ENCODE peak calls at places on chromosomes 11 and 22, in four cellular contexts. One of them, this sample, is unnamed.

GRCh38 chr11:68324241-68324640 is 11.8 kb downstream of the LRP5 start:
- DNase-seq in neural progenitor cell: no peak
- DNase-seq in cardiac muscle cell: no peak
- DNase-seq in adrenal gland: no peak
- DNase-seq in this sample: no peak

GRCh38 chr11:19642759-19643158 is 69.9 kb upstream of the NAV2 start:
- DNase-seq in cardiac muscle cell: no peak
- DNase-seq in adrenal gland: no peak
- DNase-seq in neural progenitor cell: no peak
- DNase-seq in this sample: no peak

GRCh38 chr11:130247289-130247688 is 67.4 kb downstream of the ZBTB44 start:
- DNase-seq in adrenal gland: no peak
- DNase-seq in cardiac muscle cell: no peak
- DNase-seq in neural progenitor cell: no peak
- DNase-seq in this sample: no peak

GRCh38 chr11:59918987-59919589 is 19.1 kb upstream of the OOSP1 start:
- DNase-seq in cardiac muscle cell: peak; percentile 39
- DNase-seq in neural progenitor cell: peak; percentile 33
- DNase-seq in adrenal gland: peak; percentile 22
- DNase-seq in this sample: peak; percentile 40

GRCh38 chr22:25067851-25068421 is 115.4 kb downstream of the KIAA1671 start:
- DNase-seq in neural progenitor cell: no peak
- DNase-seq in adrenal gland: peak; percentile 93
- DNase-seq in cardiac muscle cell: no peak
- DNase-seq in this sample: no peak

GRCh38 chr11:43687120-43687791 is 6.7 kb downstream of the HSD17B12 start:
- DNase-seq in neural progenitor cell: no peak
- DNase-seq in cardiac muscle cell: peak; percentile 39
- DNase-seq in adrenal gland: peak; percentile 52
- DNase-seq in this sample: no peak

GRCh38 chr22:24077416-24077815 is 66.3 kb downstream of the CABIN1 start:
- DNase-seq in neural progenitor cell: no peak
- DNase-seq in cardiac muscle cell: no peak
- DNase-seq in adrenal gland: no peak
- DNase-seq in this sample: no peak

GRCh38 chr22:36257308-36257707 is 4.4 kb downstream of the APOL1 start:
- DNase-seq in cardiac muscle cell: no peak
- DNase-seq in neural progenitor cell: no peak
- DNase-seq in adrenal gland: no peak
- DNase-seq in this sample: no peak

GRCh38 chr22:23847991-23848864 is 9.4 kb upstream of the DERL3 start:
- DNase-seq in adrenal gland: no peak
- DNase-seq in cardiac muscle cell: peak; percentile 51
- DNase-seq in neural progenitor cell: peak; percentile 73
- DNase-seq in this sample: no peak

DNA sequence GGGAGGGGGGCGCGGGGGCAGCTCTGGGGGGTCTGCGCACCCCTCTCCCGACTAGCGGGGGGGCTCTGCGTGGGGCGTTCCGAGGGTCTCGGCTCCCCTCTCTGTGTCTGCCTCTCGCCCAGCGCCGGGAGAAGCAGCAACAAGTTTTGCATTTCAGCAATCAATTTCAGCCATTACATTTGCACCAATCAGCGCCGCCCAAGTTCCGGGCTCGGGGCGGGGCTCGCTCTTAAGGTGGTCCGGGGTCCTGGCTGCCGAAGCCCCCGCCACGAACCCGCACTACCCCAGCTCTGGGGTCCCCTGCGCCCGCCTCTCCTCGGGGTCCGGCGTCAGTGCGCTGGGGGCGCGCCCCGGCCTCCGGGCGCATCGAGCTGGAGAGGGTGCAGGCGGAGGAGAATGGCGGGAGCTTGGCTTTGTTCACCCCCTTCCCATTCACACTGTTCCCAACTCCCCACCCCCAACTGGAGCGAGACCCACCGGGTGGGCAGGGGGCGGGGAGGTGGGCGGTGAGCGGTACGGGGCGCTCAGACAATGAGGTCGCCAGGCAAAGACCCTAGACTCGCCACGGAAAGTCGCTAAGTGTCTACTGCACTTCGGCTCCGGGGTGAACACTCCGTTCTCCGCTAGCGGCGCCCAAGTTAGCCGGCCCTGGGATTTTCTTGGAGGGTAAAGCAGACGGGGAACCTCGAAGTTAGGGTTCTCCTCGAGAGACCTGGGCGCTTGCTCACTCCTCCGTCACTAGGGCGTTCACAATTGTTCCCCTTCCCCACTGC is at the start of gene MN1:
- DNase-seq in cardiac muscle cell: peak; percentile 77
- DNase-seq in neural progenitor cell: peak; percentile 85
- DNase-seq in adrenal gland: no peak
- DNase-seq in this sample: no peak
- H3K4me3 ChIP-seq in cardiac muscle cell: peak within 1 kb of the TSS; percentile 77
- H3K4me3 ChIP-seq in neural progenitor cell: peak within 1 kb of the TSS; percentile 68
- H3K4me3 ChIP-seq in adrenal gland: peak within 1 kb of the TSS; percentile 48
- H3K4me3 ChIP-seq in this sample: peak within 1 kb of the TSS; percentile 60

GRCh38 chr22:39666495-39666894 is 95.9 kb downstream of the CACNA1I start:
- DNase-seq in adrenal gland: no peak
- DNase-seq in cardiac muscle cell: no peak
- DNase-seq in neural progenitor cell: no peak
- DNase-seq in this sample: no peak

GRCh38 chr22:39664485-39665200 is 94.1 kb downstream of the CACNA1I start:
- DNase-seq in cardiac muscle cell: peak; percentile 69
- DNase-seq in adrenal gland: no peak
- DNase-seq in neural progenitor cell: peak; percentile 92
- DNase-seq in this sample: peak; percentile 31

GRCh38 chr22:39665229-39665628 is 94.7 kb downstream of the CACNA1I start:
- DNase-seq in adrenal gland: no peak
- DNase-seq in neural progenitor cell: peak; percentile 30
- DNase-seq in cardiac muscle cell: no peak
- DNase-seq in this sample: no peak

GRCh38 chr22:39666926-39667325 is 96.4 kb downstream of the CACNA1I start:
- DNase-seq in neural progenitor cell: no peak
- DNase-seq in cardiac muscle cell: no peak
- DNase-seq in adrenal gland: no peak
- DNase-seq in this sample: no peak

GRCh38 chr22:39665661-39666431 is 95.3 kb downstream of the CACNA1I start:
- DNase-seq in neural progenitor cell: no peak
- DNase-seq in adrenal gland: no peak
- DNase-seq in cardiac muscle cell: no peak
- DNase-seq in this sample: no peak
- H3K27me3 ChIP-seq in neural progenitor cell: peaks cover 49% of the 10 kb centered on the region
- H3K27me3 ChIP-seq in adrenal gland: peaks cover 34% of the 10 kb centered on the region
- H3K27me3 ChIP-seq in cardiac muscle cell: peaks cover 34% of the 10 kb centered on the region
- H3K27me3 ChIP-seq in this sample: no peaks in the 10 kb centered on the region

GRCh38 chr11:65433657-65434056 is 11.1 kb downstream of the NEAT1 start:
- DNase-seq in cardiac muscle cell: no peak
- DNase-seq in adrenal gland: peak; percentile 35
- DNase-seq in neural progenitor cell: no peak
- DNase-seq in this sample: no peak
- H3K27ac ChIP-seq in cardiac muscle cell: no peak overlapping the region
- H3K27ac ChIP-seq in adrenal gland: peak overlapping the region; percentile 100
- H3K27ac ChIP-seq in neural progenitor cell: no peak overlapping the region
- H3K27ac ChIP-seq in this sample: no peak overlapping the region

GRCh38 chr11:122317337-122317736 is 201.3 kb upstream of the BLID start:
- DNase-seq in adrenal gland: peak; percentile 34
- DNase-seq in neural progenitor cell: no peak
- DNase-seq in cardiac muscle cell: no peak
- DNase-seq in this sample: no peak

GRCh38 chr11:122319842-122320555 is 204.0 kb upstream of the BLID start:
- DNase-seq in adrenal gland: peak; percentile 28
- DNase-seq in cardiac muscle cell: no peak
- DNase-seq in neural progenitor cell: peak; percentile 51
- DNase-seq in this sample: no peak

GRCh38 chr11:122319011-122319410 is 203.0 kb upstream of the BLID start:
- DNase-seq in cardiac muscle cell: no peak
- DNase-seq in adrenal gland: no peak
- DNase-seq in neural progenitor cell: no peak
- DNase-seq in this sample: no peak

GRCh38 chr11:122323754-122324421 is 207.9 kb upstream of the BLID start:
- DNase-seq in cardiac muscle cell: no peak
- DNase-seq in neural progenitor cell: no peak
- DNase-seq in adrenal gland: no peak
- DNase-seq in this sample: no peak

DNA sequence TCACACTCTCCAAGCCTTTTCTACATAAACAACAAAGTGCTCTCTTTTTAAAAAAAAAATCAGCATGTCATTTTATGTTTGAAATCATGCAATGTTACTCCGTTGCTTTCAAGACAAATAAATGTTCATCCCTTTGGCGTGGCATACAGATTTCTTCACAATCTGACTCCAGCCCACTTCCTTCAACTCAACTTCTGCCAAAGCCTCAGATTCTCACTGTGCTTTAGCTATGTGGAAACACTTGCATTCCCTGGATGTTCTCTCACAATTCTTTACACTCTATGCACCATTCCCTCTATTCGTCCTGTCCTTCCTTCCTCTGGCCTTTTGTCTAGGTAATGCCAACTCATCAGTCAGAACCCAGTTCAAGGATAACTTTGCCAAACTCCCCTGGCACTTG is 206.4 kb upstream of the BLID start:
- DNase-seq in cardiac muscle cell: no peak
- DNase-seq in adrenal gland: no peak
- DNase-seq in neural progenitor cell: no peak
- DNase-seq in this sample: no peak
- H3K4me3 ChIP-seq in cardiac muscle cell: no peak overlapping the region
- H3K4me3 ChIP-seq in adrenal gland: no peak overlapping the region
- H3K4me3 ChIP-seq in neural progenitor cell: no peak overlapping the region
- H3K4me3 ChIP-seq in this sample: no peak overlapping the region

This sample was measured in WERI-Rb-1.